ENCODE peak calls at places on chromosomes 7 and 10, in seven cellular contexts. One of them, this sample, is unnamed.

GRCh38 chr7:65250697-65251395 is 122.8 kb upstream of the ZNF92 start:
- DNase-seq in GM12878: no peak
- DNase-seq in HepG2: no peak
- DNase-seq in K562: no peak
- DNase-seq in SK-N-SH: no peak
- DNase-seq in HCT116: no peak
- DNase-seq in H1: peak
- DNase-seq in this sample: no peak

GRCh38 chr10:110651044-110651958 is 7.2 kb downstream of the RBM20 start:
- DNase-seq in HepG2: no peak
- DNase-seq in HCT116: no peak
- DNase-seq in K562: peak
- DNase-seq in H1: no peak
- DNase-seq in SK-N-SH: peak
- DNase-seq in GM12878: no peak
- DNase-seq in this sample: peak

GRCh38 chr7:117669818-117670217 is 190.0 kb downstream of the CFTR start:
- DNase-seq in SK-N-SH: no peak
- DNase-seq in H1: no peak
- DNase-seq in GM12878: no peak
- DNase-seq in K562: peak
- DNase-seq in HCT116: no peak
- DNase-seq in HepG2: no peak
- DNase-seq in this sample: no peak

GRCh38 chr10:7410800-7411670 is at the start of gene SFMBT2:
- DNase-seq in HepG2: no peak
- DNase-seq in K562: peak
- DNase-seq in GM12878: no peak
- DNase-seq in SK-N-SH: peak
- DNase-seq in H1: peak
- DNase-seq in HCT116: no peak
- DNase-seq in this sample: peak

GRCh38 chr7:148368562-148368961 is 222.0 kb upstream of the C7orf33 start:
- DNase-seq in H1: peak
- DNase-seq in HepG2: no peak
- DNase-seq in SK-N-SH: no peak
- DNase-seq in HCT116: no peak
- DNase-seq in GM12878: no peak
- DNase-seq in K562: no peak
- DNase-seq in this sample: no peak

GRCh38 chr10:23694446-23694920 is 255.6 kb downstream of the OTUD1 start:
- DNase-seq in SK-N-SH: peak
- DNase-seq in HepG2: no peak
- DNase-seq in HCT116: no peak
- DNase-seq in H1: peak
- DNase-seq in GM12878: no peak
- DNase-seq in K562: no peak
- DNase-seq in this sample: no peak

GRCh38 chr7:2313450-2314208 is 612 bp downstream of the SNX8 start:
- DNase-seq in H1: no peak
- DNase-seq in HepG2: no peak
- DNase-seq in GM12878: no peak
- DNase-seq in SK-N-SH: no peak
- DNase-seq in K562: no peak
- DNase-seq in HCT116: no peak
- DNase-seq in this sample: peak

GRCh38 chr7:31935671-31936070 is 134.5 kb downstream of the PDE1C start:
- DNase-seq in GM12878: no peak
- DNase-seq in HepG2: no peak
- DNase-seq in H1: no peak
- DNase-seq in K562: no peak
- DNase-seq in SK-N-SH: no peak
- DNase-seq in HCT116: no peak
- DNase-seq in this sample: no peak

GRCh38 chr10:112906945-112907344 is 43.1 kb upstream of the TCF7L2 start:
- DNase-seq in GM12878: no peak
- DNase-seq in H1: no peak
- DNase-seq in SK-N-SH: no peak
- DNase-seq in K562: no peak
- DNase-seq in HCT116: no peak
- DNase-seq in HepG2: no peak
- DNase-seq in this sample: no peak

GRCh38 chr7:81190997-81191747 is 272.3 kb upstream of the SEMA3C start:
- DNase-seq in GM12878: no peak
- DNase-seq in SK-N-SH: no peak
- DNase-seq in K562: peak
- DNase-seq in HCT116: peak
- DNase-seq in H1: no peak
- DNase-seq in HepG2: peak
- DNase-seq in this sample: no peak

GRCh38 chr7:138449580-138449979 is 10.5 kb upstream of the TRIM24 start:
- DNase-seq in H1: peak
- DNase-seq in SK-N-SH: peak
- DNase-seq in HepG2: no peak
- DNase-seq in K562: peak
- DNase-seq in HCT116: no peak
- DNase-seq in GM12878: no peak
- DNase-seq in this sample: peak
- TF ChIP-seq JUND in H1: no peak
- TF ChIP-seq JUND in SK-N-SH: no peak
- TF ChIP-seq JUND in HepG2: no peak
- TF ChIP-seq JUND in K562: no peak
- TF ChIP-seq JUND in HCT116: no peak
- TF ChIP-seq JUND in GM12878: no peak
- TF ChIP-seq JUND in this sample: no peak

GRCh38 chr7:73734619-73735525 is 3.7 kb downstream of the ABHD11 start:
- DNase-seq in HepG2: peak
- DNase-seq in SK-N-SH: peak
- DNase-seq in GM12878: peak
- DNase-seq in HCT116: peak
- DNase-seq in K562: peak
- DNase-seq in H1: peak
- DNase-seq in this sample: peak
- TF ChIP-seq JUND in HepG2: no peak
- TF ChIP-seq JUND in SK-N-SH: no peak
- TF ChIP-seq JUND in GM12878: no peak
- TF ChIP-seq JUND in HCT116: no peak
- TF ChIP-seq JUND in K562: peak
- TF ChIP-seq JUND in H1: no peak
- TF ChIP-seq JUND in this sample: no peak

GRCh38 chr10:57262908-57263307 is 901.8 kb upstream of the ZWINT start:
- DNase-seq in K562: no peak
- DNase-seq in HepG2: no peak
- DNase-seq in SK-N-SH: no peak
- DNase-seq in GM12878: no peak
- DNase-seq in H1: no peak
- DNase-seq in HCT116: no peak
- DNase-seq in this sample: no peak
- TF ChIP-seq JUND in K562: no peak
- TF ChIP-seq JUND in HepG2: no peak
- TF ChIP-seq JUND in SK-N-SH: no peak
- TF ChIP-seq JUND in GM12878: no peak
- TF ChIP-seq JUND in H1: no peak
- TF ChIP-seq JUND in HCT116: no peak
- TF ChIP-seq JUND in this sample: no peak

DNA sequence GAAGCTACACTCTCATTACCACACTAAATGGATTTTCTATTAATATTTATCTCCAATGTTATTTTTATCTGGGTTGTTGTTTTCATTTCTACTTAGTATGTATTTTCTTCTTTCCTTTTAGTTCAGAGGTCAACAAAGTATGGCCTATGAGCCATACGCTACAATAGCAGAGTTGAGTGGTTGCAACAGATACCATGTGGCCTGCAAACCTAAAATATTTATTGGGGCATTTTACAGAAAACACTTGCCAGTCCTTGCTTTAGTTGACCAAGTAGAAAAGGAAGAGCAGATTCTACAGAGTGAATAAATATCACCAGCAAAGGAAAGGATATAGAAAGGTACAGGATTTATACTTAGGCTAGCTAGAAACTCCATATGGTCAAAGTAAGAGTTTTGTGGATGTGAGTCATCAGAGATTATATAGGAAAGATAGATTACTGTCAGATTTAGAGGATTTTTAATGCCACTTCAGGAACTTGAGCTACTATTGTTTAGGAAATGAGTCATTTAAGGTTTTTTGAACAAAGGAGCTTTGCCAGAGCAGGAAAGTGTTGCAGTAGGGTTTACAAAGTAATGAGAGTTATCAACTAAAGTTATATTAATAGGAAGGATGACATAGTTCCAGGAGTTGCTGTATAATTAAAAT is 323.3 kb upstream of the KAT6B start:
- DNase-seq in HCT116: peak
- DNase-seq in SK-N-SH: no peak
- DNase-seq in HepG2: peak
- DNase-seq in K562: no peak
- DNase-seq in H1: no peak
- DNase-seq in GM12878: peak
- DNase-seq in this sample: no peak
- TF ChIP-seq JUND in HCT116: peak
- TF ChIP-seq JUND in SK-N-SH: peak
- TF ChIP-seq JUND in HepG2: no peak
- TF ChIP-seq JUND in K562: peak
- TF ChIP-seq JUND in H1: no peak
- TF ChIP-seq JUND in GM12878: no peak
- TF ChIP-seq JUND in this sample: no peak

DNA sequence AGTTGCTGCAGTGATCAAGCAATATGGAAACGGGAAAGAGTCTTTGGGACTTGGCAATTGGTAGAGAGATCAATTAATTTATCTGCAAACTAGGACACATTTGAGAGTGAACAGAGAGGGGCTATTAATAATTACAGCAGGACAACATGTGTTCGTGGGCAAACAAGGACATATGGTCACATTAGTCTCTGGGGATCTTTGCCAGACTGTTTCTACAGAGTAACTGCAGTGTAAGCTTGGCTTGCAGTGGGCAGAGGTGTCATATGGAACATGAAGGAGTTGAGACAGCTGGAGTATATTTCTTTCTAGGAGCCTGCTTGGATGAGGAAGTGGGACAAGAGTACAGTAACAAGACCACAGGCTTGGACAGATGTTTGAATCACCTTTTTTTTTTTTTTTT is 232.1 kb upstream of the LYZL1 start:
- DNase-seq in H1: no peak
- DNase-seq in HepG2: no peak
- DNase-seq in HCT116: no peak
- DNase-seq in GM12878: no peak
- DNase-seq in SK-N-SH: peak
- DNase-seq in K562: no peak
- DNase-seq in this sample: no peak
- TF ChIP-seq JUND in H1: no peak
- TF ChIP-seq JUND in HepG2: no peak
- TF ChIP-seq JUND in HCT116: no peak
- TF ChIP-seq JUND in GM12878: no peak
- TF ChIP-seq JUND in SK-N-SH: no peak
- TF ChIP-seq JUND in K562: no peak
- TF ChIP-seq JUND in this sample: no peak